ENCODE peak calls at places on chromosomes 12 and 14, in six cellular contexts. F is D341Med, J is COR-L47, B is Right ventricle myocardium inferior, O is pancreas, I is SHP77 treated with DMSO at 0.1 percent for 48 hours. S is an unnamed sample.

GRCh38 chr12:117778656-117779055 is 190.1 kb downstream of the KSR2 start:
- DNase-seq in F (no peak), J (no peak), B (no peak), O (no peak), I (no peak), S (no peak)

GRCh38 chr12:124869011-124869665 is 5.5 kb upstream of the SCARB1 start:
- DNase-seq in F (no peak), J (no peak), B (no peak), O (no peak), I (no peak), S (peak; percentile 47)

GRCh38 chr12:4153343-4153892 is 120.1 kb upstream of the CCND2 start:
- DNase-seq in F (no peak), J (no peak), B (no peak), O (no peak), I (no peak), S (no peak)

GRCh38 chr12:117188961-117189724 is 1.1 kb downstream of the FBXO21 start:
- DNase-seq in F (no peak), J (no peak), B (no peak), O (no peak), I (no peak), S (no peak)

GRCh38 chr14:63881926-63882325 is 29.1 kb downstream of the SYNE2 start:
- DNase-seq in F (no peak), J (no peak), B (no peak), O (no peak), I (no peak), S (no peak)

GRCh38 chr14:31510222-31510621 is 22.4 kb upstream of the GPR33 start:
- DNase-seq in F (peak; percentile 33), J (peak; percentile 27), B (no peak), O (no peak), I (peak; percentile 14), S (no peak)

GRCh38 chr12:80441921-80442320 is 2.1 kb upstream of the PTPRQ start:
- DNase-seq in F (no peak), J (no peak), B (no peak), O (no peak), I (no peak), S (no peak)

GRCh38 chr12:43462080-43462479 is 89.9 kb downstream of the ADAMTS20 start:
- DNase-seq in F (no peak), J (no peak), B (no peak), O (no peak), I (no peak), S (no peak)

GRCh38 chr14:105131241-105131640 is 37.3 kb downstream of the JAG2 start:
- DNase-seq in F (no peak), J (no peak), B (no peak), O (no peak), I (no peak), S (no peak)

GRCh38 chr12:82740-83139 is 16.2 kb downstream of the IQSEC3 start:
- DNase-seq in F (peak; percentile 12), J (no peak), B (no peak), O (no peak), I (no peak), S (no peak)

GRCh38 chr12:96237465-96238077 is 43.4 kb downstream of the ELK3 start:
- DNase-seq in F (no peak), J (no peak), B (no peak), O (peak; percentile 32), I (no peak), S (peak; percentile 71)

GRCh38 chr14:52413729-52414453 is 99.8 kb downstream of the PTGER2 start:
- DNase-seq in F (no peak), J (no peak), B (no peak), O (no peak), I (no peak), S (no peak)

GRCh38 chr12:112992541-112993398 is 14.5 kb downstream of the OAS2 start:
- DNase-seq in F (peak; percentile 79), J (peak; percentile 50), B (no peak), O (no peak), I (peak; percentile 59), S (peak; percentile 44)